ENCODE peak calls at places on chromosomes 11 and 22, in eight cellular contexts. One of them, this sample, is unnamed.

GRCh38 chr22:17918840-17919239 is 105.5 kb downstream of the MICAL3 start:
- DNase-seq in A172: peak; percentile 54
- DNase-seq in neural crest cell: no peak
- DNase-seq in EL: peak; percentile 85
- DNase-seq in transverse colon: no peak
- DNase-seq in NCI-H1105: no peak
- DNase-seq in T47D: no peak
- DNase-seq in HuH-7: no peak
- DNase-seq in this sample: no peak

GRCh38 chr11:118109231-118109630 is 22.5 kb upstream of the SMIM35 start:
- DNase-seq in A172: peak; percentile 9
- DNase-seq in neural crest cell: no peak
- DNase-seq in EL: peak; percentile 21
- DNase-seq in transverse colon: no peak
- DNase-seq in NCI-H1105: no peak
- DNase-seq in T47D: no peak
- DNase-seq in HuH-7: no peak
- DNase-seq in this sample: no peak

GRCh38 chr11:125371451-125371935 is 124.6 kb downstream of the FEZ1 start:
- DNase-seq in A172: no peak
- DNase-seq in neural crest cell: no peak
- DNase-seq in EL: no peak
- DNase-seq in transverse colon: no peak
- DNase-seq in NCI-H1105: peak; percentile 73
- DNase-seq in T47D: no peak
- DNase-seq in HuH-7: no peak
- DNase-seq in this sample: no peak

GRCh38 chr11:57479925-57480324 is 19.6 kb downstream of the RTN4RL2 start:
- DNase-seq in A172: no peak
- DNase-seq in neural crest cell: no peak
- DNase-seq in EL: no peak
- DNase-seq in transverse colon: no peak
- DNase-seq in NCI-H1105: no peak
- DNase-seq in T47D: no peak
- DNase-seq in HuH-7: peak; percentile 86
- DNase-seq in this sample: no peak

GRCh38 chr22:41285441-41285819 is 557 bp downstream of the RANGAP1 start:
- DNase-seq in A172: peak; percentile 72
- DNase-seq in neural crest cell: no peak
- DNase-seq in EL: peak; percentile 96
- DNase-seq in transverse colon: peak; percentile 68
- DNase-seq in NCI-H1105: peak; percentile 20
- DNase-seq in T47D: no peak
- DNase-seq in HuH-7: no peak
- DNase-seq in this sample: no peak

GRCh38 chr11:62539238-62539925 is 7.2 kb downstream of the AHNAK start:
- DNase-seq in A172: peak; percentile 89
- DNase-seq in neural crest cell: no peak
- DNase-seq in EL: peak; percentile 94
- DNase-seq in transverse colon: peak; percentile 80
- DNase-seq in NCI-H1105: no peak
- DNase-seq in T47D: no peak
- DNase-seq in HuH-7: no peak
- DNase-seq in this sample: no peak

GRCh38 chr11:66600219-66600923 is 7.4 kb downstream of the CCS start:
- DNase-seq in A172: no peak
- DNase-seq in neural crest cell: no peak
- DNase-seq in EL: no peak
- DNase-seq in transverse colon: no peak
- DNase-seq in NCI-H1105: no peak
- DNase-seq in T47D: no peak
- DNase-seq in HuH-7: no peak
- DNase-seq in this sample: no peak

GRCh38 chr11:6312106-6312505 is 8.2 kb downstream of the CAVIN3 start:
- DNase-seq in A172: no peak
- DNase-seq in neural crest cell: no peak
- DNase-seq in EL: no peak
- DNase-seq in transverse colon: no peak
- DNase-seq in NCI-H1105: no peak
- DNase-seq in T47D: no peak
- DNase-seq in HuH-7: no peak
- DNase-seq in this sample: no peak

GRCh38 chr11:2328656-2329354 is 27.0 kb downstream of the TSPAN32 start:
- DNase-seq in A172: no peak
- DNase-seq in neural crest cell: no peak
- DNase-seq in EL: no peak
- DNase-seq in transverse colon: no peak
- DNase-seq in NCI-H1105: no peak
- DNase-seq in T47D: no peak
- DNase-seq in HuH-7: no peak
- DNase-seq in this sample: no peak

GRCh38 chr22:19622061-19622441 is 92.3 kb upstream of the SEPTIN5 start:
- DNase-seq in A172: no peak
- DNase-seq in neural crest cell: no peak
- DNase-seq in EL: no peak
- DNase-seq in transverse colon: no peak
- DNase-seq in NCI-H1105: no peak
- DNase-seq in T47D: no peak
- DNase-seq in HuH-7: no peak
- DNase-seq in this sample: no peak